ENCODE peak calls at places on chromosomes 2 and 18, in five cellular contexts. J, Y, U, P and H are unnamed samples. For H3K4me1, the result is how much of the 10 kb centered on the place peaks cover.

GRCh38 chr18:68796936-68797690 is 767 bp upstream of the CCDC102B start:
- DNase-seq in P (no peak), U (peak), Y (no peak), J (no peak), H (no peak)

GRCh38 chr2:209872675-209873074 is 101.0 kb downstream of the UNC80 start:
- DNase-seq in Y (no peak), U (no peak), P (peak), J (peak), H (no peak)

GRCh38 chr2:238425505-238425978 is 1.2 kb upstream of the ASB1 start:
- DNase-seq in Y (no peak), U (no peak), J (no peak), P (no peak), H (no peak)

GRCh38 chr2:19987936-19988335 is 2.0 kb downstream of the WDR35 start:
- DNase-seq in U (no peak), P (no peak), J (no peak), Y (no peak), H (peak)

GRCh38 chr2:217878865-217879595 is 123.8 kb downstream of the TNS1 start:
- DNase-seq in P (peak), Y (no peak), J (no peak), U (no peak), H (no peak)

GRCh38 chr2:43129676-43130547 is 96.5 kb downstream of the ZFP36L2 start:
- DNase-seq in Y (no peak), P (no peak), J (peak), U (no peak), H (no peak)

GRCh38 chr18:48893559-48894265 is 57.1 kb downstream of the SMAD7 start:
- DNase-seq in P (no peak), Y (no peak), U (no peak), J (no peak), H (no peak)

GRCh38 chr2:235262750-235263149 is 231.1 kb upstream of the AGAP1 start:
- DNase-seq in J (no peak), P (no peak), Y (no peak), U (no peak), H (no peak)

GRCh38 chr2:65055427-65056214 is 595 bp upstream of the CEP68 start:
- DNase-seq in Y (no peak), P (no peak), J (peak), U (no peak), H (peak)

GRCh38 chr2:32663864-32664263 is 36.0 kb downstream of the TTC27 start:
- DNase-seq in P (no peak), U (no peak), Y (no peak), J (no peak), H (no peak)

GRCh38 chr2:183995632-183996031 is 602.7 kb upstream of the ZNF804A start:
- DNase-seq in Y (no peak), J (no peak), U (no peak), P (no peak), H (no peak)

GRCh38 chr18:6284300-6284699 is 130.4 kb downstream of the L3MBTL4 start:
- DNase-seq in J (peak), Y (no peak), P (no peak), U (no peak), H (no peak)

GRCh38 chr2:36371070-36371962 is 15.7 kb downstream of the CRIM1 start:
- DNase-seq in Y (no peak), U (peak), P (no peak), J (no peak), H (no peak)

GRCh38 chr2:239894276-239894675 is 130.9 kb downstream of the NDUFA10 start:
- DNase-seq in U (no peak), J (no peak), Y (no peak), P (no peak), H (no peak)

GRCh38 chr18:48152549-48152948 is 222.1 kb upstream of the SMAD2 start:
- DNase-seq in U (peak), J (no peak), P (no peak), Y (no peak), H (no peak)

GRCh38 chr2:200662727-200663126 is 76.9 kb downstream of the AOX1 start:
- DNase-seq in U (peak), J (no peak), P (no peak), Y (peak), H (no peak)

GRCh38 chr2:36708119-36708741 is 11.7 kb downstream of the VIT start:
- DNase-seq in J (no peak), P (no peak), Y (no peak), U (peak), H (no peak)

GRCh38 chr18:39462436-39462835 is 1896.8 kb upstream of the CELF4 start:
- DNase-seq in U (peak), Y (no peak), J (no peak), P (no peak), H (no peak)

GRCh38 chr2:166417669-166418068 is 41.9 kb upstream of the SCN9A start:
- DNase-seq in P (peak), Y (no peak), U (peak), J (no peak), H (peak)

GRCh38 chr2:12006841-12007240 is 260.4 kb downstream of the LPIN1 start:
- DNase-seq in J (no peak), Y (no peak), U (no peak), P (peak), H (no peak)

GRCh38 chr18:10476430-10476829 is 22.0 kb downstream of the APCDD1 start:
- DNase-seq in Y (no peak), J (no peak), U (peak), P (no peak), H (no peak)

GRCh38 chr2:199410130-199410529 is 47.6 kb downstream of the SATB2 start:
- DNase-seq in U (peak), Y (no peak), P (no peak), J (no peak), H (no peak)

GRCh38 chr2:33153008-33153407 is 206.3 kb downstream of the LTBP1 start:
- DNase-seq in J (no peak), P (no peak), U (peak), Y (no peak), H (no peak)

GRCh38 chr18:45324489-45325111 is 290.7 kb upstream of the SLC14A2 start:
- DNase-seq in J (peak), Y (no peak), P (peak), U (peak), H (no peak)

GRCh38 chr2:231132126-231132525 is 7.3 kb upstream of the HTR2B start:
- DNase-seq in J (no peak), Y (no peak), U (peak), P (no peak), H (no peak)

GRCh38 chr2:217553202-217553601 is 449.6 kb downstream of the TNS1 start:
- DNase-seq in U (no peak), J (no peak), P (no peak), Y (no peak), H (no peak)

GRCh38 chr2:209425082-209426071 is 1.5 kb downstream of the MAP2 start:
- DNase-seq in U (peak), P (peak), Y (no peak), J (no peak), H (peak)

GRCh38 chr2:42931818-42932195 is 139.4 kb upstream of the HAAO start:
- DNase-seq in U (no peak), P (no peak), Y (no peak), J (no peak), H (no peak)

GRCh38 chr2:86790134-86790827 is 432 bp downstream of the CD8A start:
- DNase-seq in J (peak), U (peak), P (peak), Y (no peak), H (no peak)

GRCh38 chr2:70984576-70985282 is 6.3 kb downstream of the ANKRD53 start:
- DNase-seq in J (peak), U (peak), P (peak), Y (no peak), H (peak)

GRCh38 chr2:104766683-104767082 is 87.2 kb upstream of the POU3F3 start:
- DNase-seq in P (no peak), J (no peak), U (peak), Y (no peak), H (no peak)

GRCh38 chr2:239889641-239890055 is 135.5 kb downstream of the NDUFA10 start:
- DNase-seq in U (no peak), J (peak), Y (no peak), P (no peak), H (no peak)

GRCh38 chr2:190446193-190446592 is 38.0 kb downstream of the MFSD6 start:
- DNase-seq in Y (no peak), J (no peak), P (no peak), U (no peak), H (no peak)

GRCh38 chr2:223642496-223642895 is 40.3 kb upstream of the SCG2 start:
- DNase-seq in J (no peak), P (no peak), Y (no peak), U (peak), H (no peak)

GRCh38 chr2:222424281-222424728 is at the start of gene SGPP2:
- DNase-seq in J (peak), U (no peak), Y (no peak), P (peak), H (peak)

GRCh38 chr2:238971318-238972145 is 123.6 kb downstream of the TWIST2 start:
- DNase-seq in P (no peak), U (no peak), J (no peak), Y (no peak), H (no peak)

GRCh38 chr2:241929551-241930490 is 60.3 kb downstream of the RTP5 start:
- DNase-seq in J (no peak), Y (no peak), U (no peak), P (no peak), H (no peak)

GRCh38 chr2:44945676-44946427 is 4.3 kb downstream of the SIX3 start:
- DNase-seq in J (no peak), U (no peak), P (no peak), Y (no peak), H (no peak)

GRCh38 chr2:54610700-54611099 is 112.8 kb upstream of the EML6 start:
- DNase-seq in J (no peak), P (no peak), Y (no peak), U (peak), H (no peak)

GRCh38 chr2:54608224-54608623 is 115.2 kb upstream of the EML6 start:
- DNase-seq in P (no peak), U (no peak), J (no peak), Y (no peak), H (no peak)

GRCh38 chr2:54609647-54610046 is 113.8 kb upstream of the EML6 start:
- DNase-seq in Y (no peak), J (no peak), U (no peak), P (no peak), H (no peak)

GRCh38 chr2:54611830-54612545 is 111.5 kb upstream of the EML6 start:
- DNase-seq in J (no peak), P (no peak), U (no peak), Y (no peak), H (no peak)

DNA sequence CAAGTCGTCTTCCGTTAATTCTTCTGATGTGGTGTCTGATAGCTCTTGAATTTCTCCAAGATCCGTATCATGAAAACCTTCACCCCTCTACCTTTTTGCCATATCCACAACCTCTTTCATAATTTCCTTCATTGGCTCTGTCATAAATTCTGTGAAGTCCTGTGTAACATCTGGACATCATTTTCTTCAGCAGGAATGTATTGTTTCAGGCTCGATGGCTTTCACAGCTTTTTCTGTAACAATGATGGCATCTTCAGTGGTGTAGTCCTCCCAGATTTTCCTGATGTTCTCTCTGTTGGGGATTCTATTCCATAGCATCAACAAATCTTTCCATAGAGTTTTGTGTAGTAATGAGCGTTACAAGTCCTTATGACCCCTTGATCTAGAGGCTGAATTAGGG is 114.2 kb upstream of the EML6 start:
- DNase-seq in P (no peak), U (no peak), J (no peak), Y (no peak), H (no peak)
- H3K4me1 ChIP-seq in P (under half), U (under half), J (half or more), Y (under half), H (under half)

DNA sequence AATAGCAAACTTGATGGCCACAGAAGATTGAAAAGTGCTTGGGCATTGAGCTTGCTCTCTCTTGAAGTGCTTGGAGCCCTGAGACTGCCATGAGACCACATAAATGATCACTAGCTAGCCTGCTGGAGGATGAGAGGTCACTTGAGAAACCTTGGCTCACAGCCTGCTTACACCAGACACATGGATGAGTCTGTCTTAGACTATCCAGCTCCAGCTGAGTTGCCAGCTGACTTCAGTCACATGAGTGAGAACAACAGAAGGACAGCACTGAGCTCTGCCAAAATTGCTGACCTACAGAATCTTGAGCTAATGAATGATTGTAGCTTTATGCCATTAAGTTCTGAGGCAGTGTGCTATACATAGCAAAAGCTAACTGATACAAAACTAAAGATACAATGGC is 18.1 kb downstream of the NABP1 start:
- DNase-seq in P (no peak), U (peak), J (peak), Y (no peak), H (peak)
- H3K4me3 ChIP-seq in P (no peak), U (no peak), J (no peak), Y (no peak), H (no peak)

DNA sequence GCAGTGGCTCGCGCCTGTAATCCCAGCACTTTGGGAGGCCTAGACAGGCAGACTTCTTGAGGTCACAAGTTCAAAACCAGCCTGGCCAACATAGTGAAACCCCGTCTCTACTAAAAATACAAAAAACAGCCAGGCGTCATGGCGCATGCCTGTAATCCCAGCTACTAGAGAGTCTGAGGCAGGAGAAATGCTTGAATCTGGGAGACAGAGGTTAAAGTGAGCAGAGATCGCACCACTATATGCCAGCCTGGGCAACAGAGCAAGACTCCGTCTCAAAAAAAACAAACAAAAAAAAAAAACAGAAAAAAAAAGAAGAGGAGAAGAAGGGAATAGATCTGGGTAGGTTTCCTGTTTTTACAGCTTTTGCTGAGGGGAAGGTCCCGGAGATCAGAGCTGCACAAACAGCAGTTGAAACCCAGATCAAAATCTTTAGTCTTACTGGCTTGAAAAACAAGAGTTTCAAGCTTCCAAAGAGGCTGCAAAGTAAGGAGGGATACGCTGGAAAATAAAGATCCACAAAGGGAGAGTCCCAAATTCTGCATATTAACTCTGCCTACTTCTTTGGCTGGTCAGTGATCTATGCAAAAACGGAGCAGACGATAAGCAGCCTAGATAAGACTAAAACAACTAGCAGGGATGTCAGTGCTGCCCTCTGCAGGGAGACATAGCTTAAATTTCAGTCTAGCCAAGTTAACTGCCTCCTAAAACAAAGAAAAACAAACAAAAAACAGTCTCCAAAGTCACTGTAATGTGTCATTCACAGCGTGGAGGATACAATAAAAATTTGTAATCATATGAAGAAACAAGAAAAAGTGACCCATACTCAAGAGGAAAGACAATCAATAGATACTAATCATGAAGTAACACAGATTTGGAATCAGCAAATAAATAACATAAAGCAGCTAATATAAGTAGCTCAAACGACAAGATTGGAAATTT is 74.1 kb downstream of the TLK1 start:
- DNase-seq in P (peak), J (no peak), Y (peak), U (peak), H (peak)
- H3K9ac ChIP-seq in P (no peak), J (no peak), Y (no peak), U (no peak), H (no peak)

DNA sequence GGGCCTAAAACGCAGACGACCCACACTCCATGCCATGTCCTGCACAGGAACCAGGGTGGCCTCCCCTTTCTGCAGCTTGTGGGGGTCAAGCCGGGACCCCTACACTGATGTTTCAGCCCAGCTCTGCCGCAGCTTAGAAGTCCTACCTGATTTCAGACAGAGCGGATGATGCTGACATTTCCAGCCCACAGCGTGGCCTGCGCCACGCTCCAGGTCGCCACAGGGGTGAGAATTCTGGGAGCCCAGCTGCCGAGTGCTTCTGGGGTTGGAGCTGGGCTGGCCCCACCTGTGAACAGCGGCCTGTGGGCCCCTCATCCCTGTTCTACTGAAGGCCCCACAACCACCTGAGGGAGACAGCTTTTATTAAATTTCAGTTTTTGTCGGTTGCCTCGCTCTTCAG is 77.2 kb downstream of the NFATC1 start:
- DNase-seq in Y (no peak), P (no peak), U (no peak), J (no peak), H (no peak)
- H3K4me1 ChIP-seq in Y (under half), P (under half), U (under half), J (under half), H (under half)

GRCh38 chr2:204031056-204031455 is 94.5 kb downstream of the ICOS start:
- DNase-seq in U (no peak), J (no peak), Y (no peak), P (no peak), H (no peak)

GRCh38 chr2:204036706-204037105 is 100.1 kb downstream of the ICOS start:
- DNase-seq in J (no peak), P (no peak), Y (no peak), U (no peak), H (no peak)

GRCh38 chr2:204030337-204030736 is 93.8 kb downstream of the ICOS start:
- DNase-seq in U (no peak), Y (no peak), J (no peak), P (no peak), H (no peak)

GRCh38 chr2:204033601-204034495 is 97.3 kb downstream of the ICOS start:
- DNase-seq in U (no peak), J (no peak), P (no peak), Y (no peak), H (no peak)
- H3K4me3 ChIP-seq in U (no peak), J (no peak), P (no peak), Y (no peak), H (no peak)

DNA sequence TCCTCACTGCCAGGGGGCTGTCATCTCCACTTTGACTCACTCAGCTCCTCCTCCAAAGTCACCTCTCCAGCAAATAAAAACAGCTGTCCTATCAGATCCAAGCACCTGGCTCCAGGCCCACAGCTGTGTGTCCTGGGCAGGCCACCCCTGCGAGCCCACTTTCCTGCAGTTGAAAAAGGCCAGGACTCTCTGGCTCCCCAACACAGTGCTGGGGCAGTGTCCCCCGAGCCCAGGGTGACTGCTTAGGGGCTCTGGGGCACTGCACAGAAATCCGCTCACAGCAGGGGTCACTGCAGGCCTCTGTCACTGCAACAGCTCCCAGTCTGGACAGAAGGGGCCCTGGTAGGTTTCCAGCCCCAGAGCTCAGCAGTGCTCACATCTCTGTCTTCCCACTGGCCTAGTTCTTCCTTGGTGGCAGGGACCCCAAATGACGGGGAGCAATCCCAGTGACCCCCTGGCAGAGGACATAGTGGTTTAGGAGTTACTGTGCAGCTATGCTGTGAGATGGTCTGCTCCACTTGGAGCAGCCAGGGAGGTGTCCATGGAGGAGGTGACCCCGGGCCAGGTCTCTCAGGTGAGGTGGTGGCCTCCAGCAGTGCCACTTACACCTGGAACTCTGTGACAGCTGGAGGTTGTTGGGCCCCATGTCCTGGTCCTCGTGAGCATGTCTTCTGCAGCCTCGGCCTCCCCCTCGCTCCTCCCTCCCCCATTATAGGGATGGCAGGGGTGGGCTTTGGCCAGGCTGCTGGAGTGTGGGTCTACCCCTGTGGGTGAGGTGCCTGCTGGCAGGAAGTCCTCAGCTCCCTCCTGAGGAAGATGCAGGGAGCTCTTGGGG is 35.5 kb downstream of the HS6ST1 start:
- DNase-seq in J (peak), Y (no peak), U (no peak), P (no peak), H (no peak)
- H3K9ac ChIP-seq in J (no peak), Y (no peak), U (no peak), P (no peak), H (no peak)

DNA sequence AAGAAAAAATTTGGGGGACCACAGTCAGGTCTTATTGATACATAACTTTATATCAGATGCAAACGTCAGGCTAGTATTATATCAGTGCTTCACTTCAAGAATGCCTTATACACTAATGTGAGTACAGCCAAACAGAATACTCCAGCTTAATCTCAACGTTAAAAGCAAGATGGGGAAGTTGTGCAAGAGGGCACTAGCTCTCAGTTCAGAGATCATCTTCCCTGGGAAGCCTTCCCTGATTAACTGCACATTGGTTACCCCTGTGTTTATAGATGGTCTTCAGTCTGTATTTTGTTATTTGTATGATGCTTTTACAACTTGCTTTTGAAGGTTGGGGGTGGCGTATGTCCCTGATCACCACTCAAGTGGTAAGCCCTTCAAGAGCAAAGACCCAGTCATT is 11.4 kb downstream of the EPAS1 start:
- DNase-seq in U (no peak), P (no peak), Y (no peak), J (no peak), H (no peak)
- H3K4me1 ChIP-seq in U (under half), P (under half), Y (half or more), J (half or more), H (under half)